ENCODE peak calls at places on chromosomes 7 and 10, in six cellular contexts. V, U, O, E, X and W are unnamed samples.

GRCh38 chr7:25314729-25315267 is 86.5 kb upstream of the NPVF start:
- DNase-seq in V (no peak), U (no peak), O (no peak), E (no peak), X (peak; percentile 54), W (no peak)

GRCh38 chr10:14732146-14732545 is 42.6 kb downstream of the FAM107B start:
- DNase-seq in V (no peak), U (no peak), O (no peak), E (no peak), X (peak; percentile 52), W (no peak)

GRCh38 chr10:127398140-127398966 is 150.8 kb upstream of the NPS start:
- DNase-seq in V (no peak), U (peak; percentile 73), O (no peak), E (no peak), X (no peak), W (no peak)

GRCh38 chr7:132117181-132117580 is 459.1 kb downstream of the PLXNA4 start:
- DNase-seq in V (no peak), U (peak; percentile 28), O (no peak), E (no peak), X (no peak), W (no peak)

GRCh38 chr7:80681272-80681885 is 42.9 kb downstream of the CD36 start:
- DNase-seq in V (no peak), U (peak; percentile 35), O (peak; percentile 45), E (no peak), X (no peak), W (no peak)

GRCh38 chr7:99046722-99047121 is 97.2 kb downstream of the SMURF1 start:
- DNase-seq in V (no peak), U (no peak), O (no peak), E (no peak), X (no peak), W (no peak)

GRCh38 chr10:51007781-51008180 is 66.5 kb upstream of the PRKG1 start:
- DNase-seq in V (no peak), U (peak; percentile 75), O (no peak), E (no peak), X (no peak), W (no peak)

GRCh38 chr7:52944916-52945315 is 90.5 kb upstream of the POM121L12 start:
- DNase-seq in V (no peak), U (no peak), O (no peak), E (no peak), X (no peak), W (no peak)

GRCh38 chr7:103658055-103659010 is 212.3 kb upstream of the SLC26A5 start:
- DNase-seq in V (no peak), U (peak; percentile 29), O (no peak), E (no peak), X (no peak), W (no peak)

GRCh38 chr10:12518024-12518423 is 168.7 kb downstream of the CAMK1D start:
- DNase-seq in V (no peak), U (no peak), O (no peak), E (no peak), X (no peak), W (no peak)

GRCh38 chr10:58243269-58243668 is 24.4 kb downstream of the IPMK start:
- DNase-seq in V (no peak), U (no peak), O (no peak), E (no peak), X (no peak), W (no peak)
- H3K4me1 ChIP-seq in V (peaks cover 18% of the 10 kb centered on the region), U (peaks cover 11% of the 10 kb centered on the region), O (no peaks in the 10 kb centered on the region), E (peaks cover 22% of the 10 kb centered on the region), X (peaks cover 18% of the 10 kb centered on the region), W (no peaks in the 10 kb centered on the region)

DNA sequence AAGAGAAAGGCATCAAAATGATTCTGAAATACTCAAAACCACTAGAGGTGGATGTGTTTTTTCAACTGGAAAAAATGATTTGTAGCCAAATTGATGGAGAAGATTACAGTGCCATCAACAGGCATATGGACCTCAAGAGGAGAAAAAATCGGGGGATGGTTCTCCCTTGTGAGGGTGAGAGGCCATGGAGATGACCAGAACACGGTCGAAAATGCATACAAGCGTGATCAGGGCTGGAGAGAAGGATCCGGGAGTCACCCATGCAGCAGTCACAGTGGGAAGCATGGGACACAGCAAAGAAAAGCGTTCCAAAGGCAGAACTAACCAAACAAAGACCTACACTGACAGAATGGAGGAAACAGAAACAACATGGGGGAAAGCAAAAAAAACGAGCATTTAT is 80.3 kb downstream of the SLC37A3 start:
- DNase-seq in V (no peak), U (no peak), O (no peak), E (no peak), X (no peak), W (no peak)
- H3K36me3 ChIP-seq in V (no peaks in the 10 kb centered on the region), U (no peaks in the 10 kb centered on the region), O (no peaks in the 10 kb centered on the region), E (no peaks in the 10 kb centered on the region), X (no peaks in the 10 kb centered on the region), W (no peaks in the 10 kb centered on the region)

DNA sequence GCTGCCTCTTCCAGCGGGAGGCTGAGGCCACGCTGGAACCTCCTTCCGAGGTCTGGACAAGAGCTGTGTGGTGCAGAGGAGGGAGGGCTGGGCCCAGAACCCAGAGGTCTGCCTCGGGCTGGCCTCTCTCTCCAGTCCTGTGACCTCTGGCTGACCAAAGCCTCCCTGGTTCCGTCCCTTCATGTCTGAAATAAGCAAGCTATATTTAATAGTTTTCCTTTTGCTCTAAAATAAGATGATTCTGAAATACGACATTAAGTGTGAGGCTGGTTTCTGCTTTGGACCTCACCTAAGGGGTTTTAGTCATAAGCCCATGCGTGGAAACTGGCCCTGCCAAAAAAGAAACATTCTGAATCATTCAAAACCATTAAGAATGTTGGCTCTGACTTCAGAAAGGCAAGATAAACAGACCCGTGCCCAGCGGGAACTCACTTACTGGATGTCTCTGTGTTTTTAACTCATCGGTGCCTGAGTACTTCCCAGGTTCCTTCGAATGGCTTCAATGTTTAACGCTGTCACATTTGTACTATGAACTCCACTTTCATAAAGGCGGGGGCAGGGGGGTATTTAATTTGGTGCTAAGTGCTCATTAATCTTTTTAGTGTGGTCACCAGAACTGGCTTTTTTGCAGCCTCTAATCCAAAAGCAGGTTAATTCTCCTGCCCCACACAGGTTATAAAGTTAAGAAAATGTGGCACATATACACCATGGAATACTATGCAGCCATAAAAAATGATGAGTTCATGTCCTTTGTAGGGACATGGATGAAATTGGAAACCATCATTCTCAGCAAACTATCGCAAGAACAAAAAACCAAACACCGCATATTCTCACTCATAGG is 157.5 kb upstream of the KLF14 start:
- DNase-seq in V (no peak), U (peak; percentile 96), O (no peak), E (no peak), X (no peak), W (peak; percentile 88)
- H3K4me1 ChIP-seq in V (peaks cover 82% of the 10 kb centered on the region), U (peaks cover 48% of the 10 kb centered on the region), O (no peaks in the 10 kb centered on the region), E (peaks cover 46% of the 10 kb centered on the region), X (peaks cover 54% of the 10 kb centered on the region), W (peaks cover 79% of the 10 kb centered on the region)

DNA sequence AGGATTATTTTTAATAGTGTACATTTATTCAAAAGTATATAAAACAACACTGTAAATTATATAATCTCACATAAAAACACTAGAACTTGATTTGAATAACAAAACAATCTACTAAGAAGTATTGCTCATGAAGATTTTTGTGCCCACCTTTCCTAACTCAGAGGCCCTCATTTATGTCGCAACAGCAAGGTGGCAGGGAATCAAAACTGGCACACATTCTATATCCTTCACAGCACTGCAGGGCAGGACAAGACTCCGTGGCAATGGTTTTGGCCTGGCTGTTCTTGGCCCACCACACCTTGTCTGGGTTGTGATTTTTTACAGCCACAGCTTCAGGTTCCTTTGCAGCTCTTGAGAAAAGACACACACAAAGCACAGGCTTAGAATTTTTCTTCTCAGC is 3.4 kb upstream of the CUZD1 start:
- DNase-seq in V (no peak), U (no peak), O (no peak), E (no peak), X (no peak), W (no peak)
- H3K36me3 ChIP-seq in V (peaks cover 9% of the 10 kb centered on the region), U (no peaks in the 10 kb centered on the region), O (no peaks in the 10 kb centered on the region), E (peaks cover 8% of the 10 kb centered on the region), X (no peaks in the 10 kb centered on the region), W (no peaks in the 10 kb centered on the region)

DNA sequence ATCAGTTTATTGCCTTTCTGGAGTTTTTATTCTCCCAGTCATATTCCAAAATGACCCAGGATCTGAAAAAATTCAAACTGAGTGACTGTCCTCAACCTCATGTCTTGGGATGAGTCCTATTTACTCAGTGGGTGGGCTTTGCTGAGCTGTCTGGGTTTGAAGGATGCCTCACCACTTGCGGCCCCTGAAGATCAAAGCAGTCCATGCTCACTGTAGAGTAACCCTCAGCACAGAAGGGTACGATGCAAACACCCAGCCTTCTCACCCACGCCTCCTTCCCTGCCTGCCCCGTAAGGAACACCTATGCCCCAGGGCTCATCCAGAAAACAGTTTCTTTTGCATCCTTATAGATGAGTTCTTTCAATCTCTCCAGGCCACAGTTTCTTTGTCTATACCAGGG is 42.2 kb upstream of the GRB10 start:
- DNase-seq in V (no peak), U (no peak), O (no peak), E (no peak), X (no peak), W (no peak)
- H3K4me1 ChIP-seq in V (no peaks in the 10 kb centered on the region), U (peaks cover 4% of the 10 kb centered on the region), O (peaks cover 7% of the 10 kb centered on the region), E (no peaks in the 10 kb centered on the region), X (peaks cover 25% of the 10 kb centered on the region), W (peaks cover 4% of the 10 kb centered on the region)